ENCODE peak calls at places on chromosomes 4 and X, in six cellular contexts. One of them, this sample, is unnamed.

GRCh38 chrX:129939986-129940385 is 34.0 kb downstream of the UTP14A start:
- DNase-seq in SW480: no peak
- DNase-seq in stimulated activated naive CD8-positive, alpha-beta T cell treated with anti-CD3 and anti-CD28 coated beads, Interleukin-15, amount 100 ng/mL, for 72 hours: no peak
- DNase-seq in neural progenitor cell: peak; percentile 64
- DNase-seq in foreskin melanocyte: no peak
- DNase-seq in NCI-H1694 treated with DMSO at 0.1 percent for 48 hours: no peak
- DNase-seq in this sample: no peak

GRCh38 chr4:62271107-62271506 is 1071.0 kb downstream of the ADGRL3 start:
- DNase-seq in neural progenitor cell: no peak
- DNase-seq in stimulated activated naive CD8-positive, alpha-beta T cell treated with anti-CD3 and anti-CD28 coated beads, Interleukin-15, amount 100 ng/mL, for 72 hours: no peak
- DNase-seq in NCI-H1694 treated with DMSO at 0.1 percent for 48 hours: no peak
- DNase-seq in SW480: no peak
- DNase-seq in foreskin melanocyte: no peak
- DNase-seq in this sample: no peak

GRCh38 chrX:12304261-12304660 is 166.0 kb downstream of the FRMPD4 start:
- DNase-seq in neural progenitor cell: no peak
- DNase-seq in foreskin melanocyte: no peak
- DNase-seq in NCI-H1694 treated with DMSO at 0.1 percent for 48 hours: no peak
- DNase-seq in SW480: no peak
- DNase-seq in stimulated activated naive CD8-positive, alpha-beta T cell treated with anti-CD3 and anti-CD28 coated beads, Interleukin-15, amount 100 ng/mL, for 72 hours: no peak
- DNase-seq in this sample: no peak

GRCh38 chr4:123600426-123600825 is 203.8 kb downstream of the SPRY1 start:
- DNase-seq in NCI-H1694 treated with DMSO at 0.1 percent for 48 hours: no peak
- DNase-seq in SW480: no peak
- DNase-seq in foreskin melanocyte: no peak
- DNase-seq in neural progenitor cell: peak; percentile 23
- DNase-seq in stimulated activated naive CD8-positive, alpha-beta T cell treated with anti-CD3 and anti-CD28 coated beads, Interleukin-15, amount 100 ng/mL, for 72 hours: no peak
- DNase-seq in this sample: no peak

GRCh38 chr4:23333946-23334878 is 555.6 kb downstream of the PPARGC1A start:
- DNase-seq in SW480: peak; percentile 93
- DNase-seq in foreskin melanocyte: peak; percentile 84
- DNase-seq in NCI-H1694 treated with DMSO at 0.1 percent for 48 hours: no peak
- DNase-seq in stimulated activated naive CD8-positive, alpha-beta T cell treated with anti-CD3 and anti-CD28 coated beads, Interleukin-15, amount 100 ng/mL, for 72 hours: peak; percentile 63
- DNase-seq in neural progenitor cell: peak; percentile 54
- DNase-seq in this sample: peak; percentile 61

GRCh38 chrX:72100824-72101351 is 30.8 kb downstream of the RTL5 start:
- DNase-seq in NCI-H1694 treated with DMSO at 0.1 percent for 48 hours: no peak
- DNase-seq in SW480: peak; percentile 27
- DNase-seq in foreskin melanocyte: no peak
- DNase-seq in neural progenitor cell: no peak
- DNase-seq in stimulated activated naive CD8-positive, alpha-beta T cell treated with anti-CD3 and anti-CD28 coated beads, Interleukin-15, amount 100 ng/mL, for 72 hours: peak; percentile 81
- DNase-seq in this sample: no peak

GRCh38 chr4:165355900-165356300 is 22.9 kb upstream of the CPE start:
- DNase-seq in foreskin melanocyte: peak; percentile 29
- DNase-seq in NCI-H1694 treated with DMSO at 0.1 percent for 48 hours: peak; percentile 80
- DNase-seq in SW480: no peak
- DNase-seq in neural progenitor cell: peak; percentile 78
- DNase-seq in stimulated activated naive CD8-positive, alpha-beta T cell treated with anti-CD3 and anti-CD28 coated beads, Interleukin-15, amount 100 ng/mL, for 72 hours: peak; percentile 16
- DNase-seq in this sample: peak; percentile 16

GRCh38 chr4:25767877-25768475 is 94.8 kb downstream of the SEL1L3 start:
- DNase-seq in neural progenitor cell: peak; percentile 84
- DNase-seq in SW480: peak; percentile 15
- DNase-seq in foreskin melanocyte: peak; percentile 66
- DNase-seq in NCI-H1694 treated with DMSO at 0.1 percent for 48 hours: peak; percentile 41
- DNase-seq in stimulated activated naive CD8-positive, alpha-beta T cell treated with anti-CD3 and anti-CD28 coated beads, Interleukin-15, amount 100 ng/mL, for 72 hours: no peak
- DNase-seq in this sample: no peak

GRCh38 chr4:168139336-168139735 is 47.0 kb downstream of the ANXA10 start:
- DNase-seq in NCI-H1694 treated with DMSO at 0.1 percent for 48 hours: no peak
- DNase-seq in neural progenitor cell: no peak
- DNase-seq in SW480: no peak
- DNase-seq in foreskin melanocyte: no peak
- DNase-seq in stimulated activated naive CD8-positive, alpha-beta T cell treated with anti-CD3 and anti-CD28 coated beads, Interleukin-15, amount 100 ng/mL, for 72 hours: no peak
- DNase-seq in this sample: no peak

GRCh38 chrX:49271341-49271740 is 1.7 kb downstream of the PPP1R3F start:
- DNase-seq in neural progenitor cell: no peak
- DNase-seq in NCI-H1694 treated with DMSO at 0.1 percent for 48 hours: no peak
- DNase-seq in stimulated activated naive CD8-positive, alpha-beta T cell treated with anti-CD3 and anti-CD28 coated beads, Interleukin-15, amount 100 ng/mL, for 72 hours: no peak
- DNase-seq in foreskin melanocyte: no peak
- DNase-seq in SW480: no peak
- DNase-seq in this sample: no peak

GRCh38 chr4:4668355-4669210 is 126.7 kb upstream of the STX18 start:
- DNase-seq in stimulated activated naive CD8-positive, alpha-beta T cell treated with anti-CD3 and anti-CD28 coated beads, Interleukin-15, amount 100 ng/mL, for 72 hours: no peak
- DNase-seq in NCI-H1694 treated with DMSO at 0.1 percent for 48 hours: no peak
- DNase-seq in neural progenitor cell: no peak
- DNase-seq in foreskin melanocyte: no peak
- DNase-seq in SW480: no peak
- DNase-seq in this sample: no peak

GRCh38 chr4:78647272-78647671 is 95.7 kb downstream of the ANXA3 start:
- DNase-seq in stimulated activated naive CD8-positive, alpha-beta T cell treated with anti-CD3 and anti-CD28 coated beads, Interleukin-15, amount 100 ng/mL, for 72 hours: no peak
- DNase-seq in neural progenitor cell: no peak
- DNase-seq in SW480: no peak
- DNase-seq in foreskin melanocyte: no peak
- DNase-seq in NCI-H1694 treated with DMSO at 0.1 percent for 48 hours: no peak
- DNase-seq in this sample: no peak

GRCh38 chrX:150503898-150504219 is 64.6 kb upstream of the MTM1 start:
- DNase-seq in NCI-H1694 treated with DMSO at 0.1 percent for 48 hours: no peak
- DNase-seq in stimulated activated naive CD8-positive, alpha-beta T cell treated with anti-CD3 and anti-CD28 coated beads, Interleukin-15, amount 100 ng/mL, for 72 hours: no peak
- DNase-seq in SW480: peak; percentile 33
- DNase-seq in neural progenitor cell: no peak
- DNase-seq in foreskin melanocyte: no peak
- DNase-seq in this sample: no peak